ENCODE peak calls at places on chromosomes 16 and 17, in five cellular contexts. W is glutamatergic neuron, G is A549, I is neural crest cell, R is AG04450. C is an unnamed sample.

GRCh38 chr16:79758615-79759346 is 158.2 kb upstream of the MAF start:
- DNase-seq in G (peak), R (no peak), I (no peak), W (no peak), C (no peak)

GRCh38 chr16:35431829-35432663 is 1972.6 kb downstream of the TP53TG3F start:
- DNase-seq in G (peak), R (no peak), I (no peak), W (no peak), C (no peak)

GRCh38 chr16:67428146-67428731 is 2.7 kb upstream of the HSD11B2 start:
- DNase-seq in G (peak), R (no peak), I (peak), W (peak), C (peak)

GRCh38 chr16:57091990-57092785 is at the start of gene CPNE2:
- DNase-seq in I (peak), R (no peak), G (peak), W (peak), C (peak)

GRCh38 chr16:67528870-67529638 is 425 bp downstream of the RIPOR1 start:
- DNase-seq in G (peak), W (peak), R (no peak), I (peak), C (no peak)

GRCh38 chr16:57734308-57734924 is 1.2 kb upstream of the KATNB1 start:
- DNase-seq in G (no peak), I (no peak), R (no peak), W (no peak), C (no peak)

GRCh38 chr16:976389-976931 is 5.1 kb upstream of the SOX8 start:
- DNase-seq in W (peak), G (no peak), I (no peak), R (no peak), C (no peak)

GRCh38 chr16:27579086-27579980 is 29.4 kb downstream of the KATNIP start:
- DNase-seq in W (no peak), R (peak), I (no peak), G (no peak), C (no peak)

GRCh38 chr17:28030386-28030785 is 12.1 kb upstream of the NLK start:
- DNase-seq in W (no peak), R (no peak), G (no peak), I (no peak), C (no peak)

GRCh38 chr16:7471268-7471667 is 138.6 kb downstream of the RBFOX1 start:
- DNase-seq in G (no peak), I (no peak), R (no peak), W (no peak), C (no peak)

GRCh38 chr16:75762746-75763145 is 36.5 kb upstream of the CPHXL start:
- DNase-seq in R (no peak), I (no peak), W (no peak), G (no peak), C (no peak)

GRCh38 chr17:6554871-6555330 is 1.5 kb downstream of the PITPNM3 start:
- DNase-seq in I (no peak), R (no peak), W (peak), G (no peak), C (no peak)

GRCh38 chr16:72400257-72401078 is 228.5 kb upstream of the PMFBP1 start:
- DNase-seq in G (peak), W (no peak), I (peak), R (peak), C (peak)

GRCh38 chr16:71526111-71526998 is at the start of gene CHST4:
- DNase-seq in R (peak), G (peak), W (no peak), I (no peak), C (peak)

GRCh38 chr16:77172964-77173363 is 18.0 kb upstream of the MON1B start:
- DNase-seq in I (no peak), W (no peak), G (no peak), R (no peak), C (no peak)

GRCh38 chr17:76139801-76140660 is 1.0 kb downstream of the FOXJ1 start:
- DNase-seq in W (peak), G (no peak), R (no peak), I (no peak), C (peak)
- TF ChIP-seq CTCF in W (no peak), G (no peak), R (no peak), I (no peak), C (no peak)

DNA sequence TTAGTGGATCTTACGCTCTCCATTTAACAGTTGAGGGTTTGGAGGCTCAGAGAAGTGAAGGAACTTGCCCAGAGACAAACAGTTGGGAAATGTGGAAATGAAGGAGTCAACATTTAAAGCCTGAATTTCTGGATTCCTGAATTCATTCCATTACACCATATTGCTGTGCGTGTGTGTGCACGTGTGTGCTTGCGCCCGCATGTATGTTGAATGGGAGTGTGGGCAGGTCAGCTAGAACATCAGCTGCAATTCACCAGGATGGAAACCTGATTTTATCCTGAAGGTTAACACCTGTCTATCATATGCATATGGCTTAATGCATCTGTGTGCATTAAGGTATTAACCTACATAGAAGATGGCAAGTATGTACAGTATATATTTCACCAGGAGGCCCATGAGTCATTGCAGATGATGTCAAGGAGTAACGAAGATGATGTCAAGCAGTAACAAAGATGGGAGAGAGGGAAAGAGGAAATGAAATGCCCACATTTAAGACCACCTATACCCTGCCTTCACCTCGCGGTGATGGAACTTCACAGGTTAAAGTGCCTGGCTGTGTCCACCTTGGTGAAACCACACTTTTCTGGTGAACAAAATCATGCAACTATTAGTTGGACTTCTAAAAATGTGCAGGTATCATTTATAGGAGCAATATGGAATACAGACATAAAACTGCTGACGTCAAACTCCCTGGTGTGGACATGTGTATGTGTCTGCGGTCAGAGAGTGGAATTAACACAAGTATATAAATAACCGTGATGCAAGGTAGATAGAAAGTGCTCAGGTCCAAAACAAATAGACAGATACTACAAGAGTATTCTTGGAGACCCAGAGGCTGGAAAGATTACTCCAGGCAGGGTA is 832 bp upstream of the ADAP2 start:
- DNase-seq in I (no peak), W (no peak), G (no peak), R (no peak), C (no peak)
- TF ChIP-seq CTCF in I (no peak), W (no peak), G (no peak), R (no peak), C (no peak)

GRCh38 chr17:75914643-75915265 is 10.1 kb upstream of the MRPL38 start:
- DNase-seq in R (no peak), G (no peak), I (no peak), W (no peak), C (no peak)

GRCh38 chr17:75917443-75918111 is 12.9 kb upstream of the MRPL38 start:
- DNase-seq in G (no peak), R (no peak), I (no peak), W (no peak), C (no peak)

GRCh38 chr17:75913537-75914210 is 9.0 kb upstream of the MRPL38 start:
- DNase-seq in G (no peak), I (no peak), R (no peak), W (no peak), C (no peak)

GRCh38 chr17:75918112-75918445 is 13.4 kb upstream of the MRPL38 start:
- DNase-seq in W (no peak), R (no peak), G (no peak), I (no peak), C (no peak)

GRCh38 chr17:75915268-75915667 is 10.6 kb upstream of the MRPL38 start:
- DNase-seq in G (no peak), I (no peak), W (no peak), R (no peak), C (no peak)
- TF ChIP-seq CTCF in G (no peak), I (no peak), W (no peak), R (no peak), C (no peak)

GRCh38 chr16:50213939-50214519 is 52.3 kb upstream of the ADCY7 start:
- DNase-seq in R (no peak), W (no peak), G (peak), I (no peak), C (no peak)
- TF ChIP-seq CTCF in R (peak), W (peak), G (peak), I (peak), C (peak)

GRCh38 chr17:67730706-67731105 is 13.0 kb downstream of the NOL11 start:
- DNase-seq in I (no peak), W (no peak), G (no peak), R (no peak), C (no peak)
- TF ChIP-seq CTCF in I (no peak), W (no peak), G (no peak), R (no peak), C (no peak)